ENCODE peak calls at places on chromosomes 13 and 19, in five cellular contexts. One of them, this sample, is unnamed.

GRCh38 chr13:40452741-40453665 is 213.4 kb downstream of the FOXO1 start:
- DNase-seq in left ventricle myocardium inferior: no peak
- DNase-seq in A673: no peak
- DNase-seq in cardiac muscle cell: no peak
- DNase-seq in upper lobe of left lung: no peak
- DNase-seq in this sample: no peak

GRCh38 chr13:109243311-109243951 is 543.0 kb downstream of the IRS2 start:
- DNase-seq in left ventricle myocardium inferior: no peak
- DNase-seq in A673: peak; percentile 35
- DNase-seq in cardiac muscle cell: peak; percentile 53
- DNase-seq in upper lobe of left lung: no peak
- DNase-seq in this sample: no peak

GRCh38 chr19:9673912-9674668 is 810 bp downstream of the ZNF562 start:
- DNase-seq in left ventricle myocardium inferior: no peak
- DNase-seq in upper lobe of left lung: no peak
- DNase-seq in cardiac muscle cell: no peak
- DNase-seq in A673: peak; percentile 19
- DNase-seq in this sample: no peak

GRCh38 chr19:31613683-31614219 is 264.5 kb upstream of the TSHZ3 start:
- DNase-seq in upper lobe of left lung: no peak
- DNase-seq in A673: no peak
- DNase-seq in left ventricle myocardium inferior: peak; percentile 13
- DNase-seq in cardiac muscle cell: no peak
- DNase-seq in this sample: no peak

GRCh38 chr19:46606681-46607440 is 5.7 kb downstream of the CALM3 start:
- DNase-seq in cardiac muscle cell: no peak
- DNase-seq in A673: no peak
- DNase-seq in left ventricle myocardium inferior: no peak
- DNase-seq in upper lobe of left lung: no peak
- DNase-seq in this sample: no peak

GRCh38 chr13:114089751-114090400 is 42.5 kb downstream of the RASA3 start:
- DNase-seq in cardiac muscle cell: no peak
- DNase-seq in A673: no peak
- DNase-seq in left ventricle myocardium inferior: no peak
- DNase-seq in upper lobe of left lung: no peak
- DNase-seq in this sample: no peak

GRCh38 chr19:10315335-10316214 is at the start of gene FDX2:
- DNase-seq in upper lobe of left lung: peak; percentile 97
- DNase-seq in left ventricle myocardium inferior: peak; percentile 90
- DNase-seq in cardiac muscle cell: peak; percentile 85
- DNase-seq in A673: peak; percentile 90
- DNase-seq in this sample: peak; percentile 88

GRCh38 chr13:41825691-41826090 is 135.2 kb downstream of the VWA8 start:
- DNase-seq in cardiac muscle cell: no peak
- DNase-seq in left ventricle myocardium inferior: no peak
- DNase-seq in A673: no peak
- DNase-seq in upper lobe of left lung: no peak
- DNase-seq in this sample: no peak

GRCh38 chr13:95710313-95710712 is 33.4 kb downstream of the DNAJC3 start:
- DNase-seq in left ventricle myocardium inferior: no peak
- DNase-seq in cardiac muscle cell: no peak
- DNase-seq in A673: peak; percentile 12
- DNase-seq in upper lobe of left lung: no peak
- DNase-seq in this sample: no peak

GRCh38 chr19:46466536-46467199 is 4.7 kb downstream of the PNMA8A start:
- DNase-seq in cardiac muscle cell: no peak
- DNase-seq in left ventricle myocardium inferior: peak; percentile 56
- DNase-seq in upper lobe of left lung: no peak
- DNase-seq in A673: no peak
- DNase-seq in this sample: peak; percentile 69

GRCh38 chr19:2428756-2429711 is 1.6 kb upstream of the TIMM13 start:
- DNase-seq in left ventricle myocardium inferior: no peak
- DNase-seq in upper lobe of left lung: peak; percentile 84
- DNase-seq in A673: no peak
- DNase-seq in cardiac muscle cell: no peak
- DNase-seq in this sample: no peak

GRCh38 chr19:33416307-33417215 is 43.1 kb downstream of the CEBPG start:
- DNase-seq in upper lobe of left lung: no peak
- DNase-seq in cardiac muscle cell: peak; percentile 80
- DNase-seq in left ventricle myocardium inferior: peak; percentile 44
- DNase-seq in A673: peak; percentile 80
- DNase-seq in this sample: no peak

GRCh38 chr19:7597689-7598088 is 2.0 kb downstream of the CAMSAP3 start:
- DNase-seq in left ventricle myocardium inferior: no peak
- DNase-seq in upper lobe of left lung: no peak
- DNase-seq in A673: no peak
- DNase-seq in cardiac muscle cell: no peak
- DNase-seq in this sample: no peak

GRCh38 chr13:101575591-101575990 is 123.1 kb downstream of the ITGBL1 start:
- DNase-seq in A673: peak; percentile 33
- DNase-seq in upper lobe of left lung: no peak
- DNase-seq in left ventricle myocardium inferior: no peak
- DNase-seq in cardiac muscle cell: no peak
- DNase-seq in this sample: no peak

GRCh38 chr13:36553501-36553900 is 120.3 kb upstream of the SERTM1 start:
- DNase-seq in cardiac muscle cell: no peak
- DNase-seq in left ventricle myocardium inferior: no peak
- DNase-seq in A673: no peak
- DNase-seq in upper lobe of left lung: no peak
- DNase-seq in this sample: no peak

GRCh38 chr13:74290324-74290773 is 156.1 kb upstream of the KLF12 start:
- DNase-seq in A673: peak; percentile 57
- DNase-seq in upper lobe of left lung: no peak
- DNase-seq in cardiac muscle cell: peak; percentile 87
- DNase-seq in left ventricle myocardium inferior: no peak
- DNase-seq in this sample: no peak

GRCh38 chr19:45814851-45815481 is at the start of gene RSPH6A:
- DNase-seq in A673: no peak
- DNase-seq in upper lobe of left lung: peak; percentile 77
- DNase-seq in cardiac muscle cell: peak; percentile 33
- DNase-seq in left ventricle myocardium inferior: no peak
- DNase-seq in this sample: no peak

GRCh38 chr13:37944476-37945442 is 75.2 kb upstream of the TRPC4 start:
- DNase-seq in left ventricle myocardium inferior: no peak
- DNase-seq in A673: peak; percentile 17
- DNase-seq in cardiac muscle cell: no peak
- DNase-seq in upper lobe of left lung: no peak
- DNase-seq in this sample: no peak
- TF ChIP-seq CTCF in left ventricle myocardium inferior: no peak
- TF ChIP-seq CTCF in A673: no peak
- TF ChIP-seq CTCF in cardiac muscle cell: peak; percentile 17
- TF ChIP-seq CTCF in upper lobe of left lung: no peak
- TF ChIP-seq CTCF in this sample: no peak

DNA sequence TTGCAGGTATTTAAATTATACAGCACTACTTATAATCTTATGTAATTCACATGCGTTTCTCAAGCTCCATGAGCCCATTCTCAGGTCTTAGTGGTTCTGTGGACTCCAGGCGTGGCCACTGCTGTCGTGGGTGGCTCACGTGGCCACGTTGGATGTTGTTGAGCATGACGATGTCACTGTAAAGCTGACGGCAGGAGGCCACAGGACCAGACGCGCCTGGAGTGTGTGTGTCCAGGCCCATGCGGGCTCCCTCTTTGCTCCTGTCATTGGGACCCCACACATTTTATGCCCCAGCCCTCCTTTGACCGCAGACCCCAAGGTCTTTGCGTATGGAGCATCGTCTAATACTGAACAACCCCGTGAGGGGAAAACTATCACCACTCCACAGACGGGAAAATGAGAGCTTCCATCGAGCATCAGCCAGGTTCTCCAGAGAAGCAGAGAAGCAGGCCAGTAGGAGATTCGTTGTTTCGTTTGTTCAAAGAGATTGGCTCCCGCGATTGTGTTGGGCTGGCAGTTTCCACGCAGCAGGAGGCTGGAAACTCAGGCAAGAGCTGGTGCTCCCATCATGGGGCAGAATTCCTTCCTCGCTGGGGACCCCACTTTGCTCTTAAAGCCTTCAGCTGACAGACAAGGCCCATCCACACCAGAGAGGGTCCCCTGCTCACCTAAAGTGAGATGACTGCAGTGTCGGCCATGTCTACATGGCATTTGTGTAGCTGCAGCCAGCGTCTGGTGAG is 129.3 kb upstream of the SPACA7 start:
- DNase-seq in cardiac muscle cell: no peak
- DNase-seq in left ventricle myocardium inferior: no peak
- DNase-seq in A673: no peak
- DNase-seq in upper lobe of left lung: no peak
- DNase-seq in this sample: no peak
- H3K36me3 ChIP-seq in cardiac muscle cell: no peaks in the 10 kb centered on the region
- H3K36me3 ChIP-seq in left ventricle myocardium inferior: no peaks in the 10 kb centered on the region
- H3K36me3 ChIP-seq in A673: no peaks in the 10 kb centered on the region
- H3K36me3 ChIP-seq in upper lobe of left lung: no peaks in the 10 kb centered on the region
- H3K36me3 ChIP-seq in this sample: no peaks in the 10 kb centered on the region

GRCh38 chr19:6238643-6239281 is 41.0 kb downstream of the MLLT1 start:
- DNase-seq in upper lobe of left lung: peak; percentile 86
- DNase-seq in cardiac muscle cell: no peak
- DNase-seq in left ventricle myocardium inferior: peak; percentile 70
- DNase-seq in A673: no peak
- DNase-seq in this sample: no peak
- H3K4me1 ChIP-seq in upper lobe of left lung: peaks cover 100% of the 10 kb centered on the region
- H3K4me1 ChIP-seq in cardiac muscle cell: peaks cover 6% of the 10 kb centered on the region
- H3K4me1 ChIP-seq in left ventricle myocardium inferior: peaks cover 100% of the 10 kb centered on the region
- H3K4me1 ChIP-seq in A673: peaks cover 12% of the 10 kb centered on the region
- H3K4me1 ChIP-seq in this sample: no peaks in the 10 kb centered on the region

DNA sequence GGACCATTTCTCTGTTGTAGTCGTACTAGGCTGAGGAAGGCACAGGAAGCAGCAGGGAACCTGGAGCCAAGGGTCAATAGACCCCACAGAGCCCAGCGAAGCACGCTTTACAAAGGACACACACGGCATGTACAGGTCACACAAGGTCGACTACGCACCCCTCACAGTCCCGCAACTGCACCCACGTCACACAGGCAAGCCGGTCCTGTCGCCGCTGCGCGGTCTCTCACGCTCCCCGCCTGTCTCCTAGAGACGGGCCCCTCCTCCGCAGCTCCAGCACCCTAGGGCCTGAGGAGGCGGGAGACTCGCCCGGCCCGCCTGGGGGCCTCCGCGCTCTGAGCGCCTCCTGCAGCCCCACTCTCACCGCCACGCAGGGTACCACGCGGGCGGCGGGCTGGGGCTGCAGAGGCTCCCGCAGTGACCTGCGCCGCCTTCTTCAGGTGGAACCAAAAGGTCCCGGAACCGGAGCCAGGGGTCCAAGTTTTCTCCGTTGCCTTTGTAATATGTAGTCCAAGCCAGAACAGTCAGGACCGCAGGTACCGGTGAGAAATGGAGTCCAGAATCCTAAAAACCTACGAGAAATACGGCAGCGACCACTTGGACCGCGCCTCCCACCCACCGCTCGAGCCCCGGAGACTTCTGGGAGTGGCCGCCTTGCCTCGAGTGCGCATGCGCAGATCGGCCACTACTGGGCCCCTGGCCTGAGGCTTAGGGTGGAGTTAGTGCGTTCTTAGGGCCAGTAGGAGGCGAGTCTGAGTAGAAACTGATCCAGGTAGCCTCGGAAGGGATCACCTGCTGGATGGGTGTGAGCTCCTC is at the start of gene ZNF607:
- DNase-seq in A673: peak; percentile 88
- DNase-seq in left ventricle myocardium inferior: peak; percentile 88
- DNase-seq in upper lobe of left lung: peak; percentile 94
- DNase-seq in cardiac muscle cell: peak; percentile 96
- DNase-seq in this sample: peak; percentile 93
- TF ChIP-seq CTCF in A673: peak; percentile 53
- TF ChIP-seq CTCF in left ventricle myocardium inferior: peak; percentile 78
- TF ChIP-seq CTCF in upper lobe of left lung: peak; percentile 53
- TF ChIP-seq CTCF in cardiac muscle cell: peak; percentile 73
- TF ChIP-seq CTCF in this sample: peak; percentile 59

DNA sequence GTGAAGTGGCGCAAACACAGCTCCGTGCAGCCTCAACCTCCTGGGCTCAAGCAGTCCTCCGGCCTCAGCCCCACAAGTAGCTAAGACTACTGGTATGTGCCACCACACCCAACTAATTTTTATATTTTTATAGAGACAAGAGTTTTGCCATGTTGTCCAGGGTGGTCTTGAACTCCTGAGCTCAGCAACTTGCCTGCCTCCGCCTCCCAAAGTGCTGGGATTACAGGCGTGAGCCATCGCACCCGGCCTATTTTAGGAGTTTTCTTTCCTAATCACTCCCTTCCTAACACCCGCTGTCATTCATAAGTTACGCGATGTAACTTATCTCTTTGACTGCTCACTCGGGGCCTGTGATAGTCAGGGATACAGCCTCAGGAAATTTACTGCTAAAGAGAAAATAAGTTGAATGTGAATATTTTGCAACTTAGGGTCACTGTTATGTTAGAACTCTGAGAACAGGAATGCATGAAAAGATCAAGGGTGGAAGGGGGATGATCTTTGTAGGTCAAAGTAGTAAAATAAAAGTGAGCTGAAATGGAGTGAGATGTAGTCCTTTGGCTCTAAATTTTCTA is 140.3 kb downstream of the DCT start:
- DNase-seq in upper lobe of left lung: no peak
- DNase-seq in A673: no peak
- DNase-seq in cardiac muscle cell: no peak
- DNase-seq in left ventricle myocardium inferior: no peak
- DNase-seq in this sample: no peak
- H3K36me3 ChIP-seq in upper lobe of left lung: no peaks in the 10 kb centered on the region
- H3K36me3 ChIP-seq in A673: no peaks in the 10 kb centered on the region
- H3K36me3 ChIP-seq in cardiac muscle cell: no peaks in the 10 kb centered on the region
- H3K36me3 ChIP-seq in left ventricle myocardium inferior: no peaks in the 10 kb centered on the region
- H3K36me3 ChIP-seq in this sample: no peaks in the 10 kb centered on the region

DNA sequence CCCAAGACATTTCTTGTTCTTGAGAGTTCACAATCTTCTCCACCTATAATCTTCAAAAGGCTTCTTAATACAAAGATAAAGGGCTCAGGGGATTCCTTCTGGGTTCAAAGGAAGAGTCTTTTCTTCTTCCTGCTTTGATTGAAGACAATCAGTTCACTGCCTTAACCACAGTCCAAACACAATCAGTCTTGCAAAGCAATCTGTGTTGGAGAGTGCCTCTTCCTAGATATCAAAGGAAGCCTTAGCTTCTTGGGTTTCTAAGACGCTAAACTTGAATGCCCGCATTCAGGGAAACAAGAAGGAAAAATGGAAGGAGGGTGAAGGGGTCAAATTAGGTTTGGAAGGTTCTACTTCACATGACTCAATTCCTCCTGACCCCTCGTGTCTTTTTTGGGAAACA is 27.2 kb downstream of the RANBP3 start:
- DNase-seq in cardiac muscle cell: no peak
- DNase-seq in A673: no peak
- DNase-seq in upper lobe of left lung: no peak
- DNase-seq in left ventricle myocardium inferior: no peak
- DNase-seq in this sample: no peak
- H3K4me1 ChIP-seq in cardiac muscle cell: peaks cover 53% of the 10 kb centered on the region
- H3K4me1 ChIP-seq in A673: peaks cover 59% of the 10 kb centered on the region
- H3K4me1 ChIP-seq in upper lobe of left lung: peaks cover 95% of the 10 kb centered on the region
- H3K4me1 ChIP-seq in left ventricle myocardium inferior: peaks cover 95% of the 10 kb centered on the region
- H3K4me1 ChIP-seq in this sample: peaks cover 56% of the 10 kb centered on the region